ENCODE peak calls at places on chromosomes 12 and 14, in five cellular contexts. K, M, C, S and E are unnamed samples. For H3K9me3, the result is how much of the 10 kb centered on the place peaks cover.

GRCh38 chr12:15931590-15932053 is 20.5 kb downstream of the DERA start:
- DNase-seq in K (peak), M (peak), C (peak), S (no peak), E (no peak)

GRCh38 chr12:124032265-124032886 is 59.4 kb downstream of the ZNF664 start:
- DNase-seq in K (peak), M (no peak), C (peak), S (peak), E (peak)

GRCh38 chr14:104665663-104666522 is 23.5 kb upstream of the INF2 start:
- DNase-seq in K (no peak), M (no peak), C (peak), S (no peak), E (peak)

GRCh38 chr12:102513739-102514138 is 33.4 kb upstream of the IGF1 start:
- DNase-seq in K (no peak), M (no peak), C (no peak), S (no peak), E (no peak)

GRCh38 chr12:67710582-67710981 is 62.0 kb downstream of the DYRK2 start:
- DNase-seq in K (no peak), M (peak), C (peak), S (no peak), E (peak)

GRCh38 chr14:24513009-24513408 is 4.9 kb upstream of the CMA1 start:
- DNase-seq in K (peak), M (no peak), C (no peak), S (no peak), E (no peak)

GRCh38 chr12:6494351-6494743 is 445 bp downstream of the NCAPD2 start:
- DNase-seq in K (no peak), M (no peak), C (no peak), S (peak), E (no peak)

GRCh38 chr12:54421873-54422250 is 2.8 kb upstream of the ITGA5 start:
- DNase-seq in K (no peak), M (no peak), C (no peak), S (no peak), E (no peak)

GRCh38 chr12:80187660-80188090 is 88.3 kb downstream of the OTOGL start:
- DNase-seq in K (no peak), M (peak), C (no peak), S (no peak), E (no peak)

GRCh38 chr12:89461649-89462612 is 62.7 kb downstream of the GALNT4 start:
- DNase-seq in K (peak), M (no peak), C (peak), S (peak), E (peak)

GRCh38 chr12:91139981-91140659 is 28.8 kb upstream of the LUM start:
- DNase-seq in K (no peak), M (no peak), C (no peak), S (no peak), E (no peak)

DNA sequence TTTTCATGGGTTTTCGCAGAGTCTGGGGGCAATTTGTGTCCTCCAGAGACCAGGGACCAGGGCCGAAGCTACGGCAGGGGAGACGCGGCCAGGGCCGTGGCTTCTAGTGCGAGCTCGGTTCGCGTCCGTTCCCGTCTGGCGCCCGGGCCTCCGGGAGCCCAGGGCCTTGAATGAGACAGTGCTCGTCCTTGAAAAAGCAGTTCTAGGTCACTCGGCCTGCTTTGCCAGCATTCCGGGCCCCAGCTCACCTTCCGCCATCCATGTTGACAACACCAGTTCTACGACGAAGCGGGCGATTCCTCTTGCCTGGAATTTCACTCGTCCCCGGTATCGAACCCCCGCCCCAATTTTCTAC is 4.5 kb downstream of the OR10AD1 start:
- DNase-seq in K (peak), M (no peak), C (no peak), S (peak), E (no peak)
- TF ChIP-seq USF2 in K (no peak), M (no peak), C (no peak), S (no peak), E (no peak)

DNA sequence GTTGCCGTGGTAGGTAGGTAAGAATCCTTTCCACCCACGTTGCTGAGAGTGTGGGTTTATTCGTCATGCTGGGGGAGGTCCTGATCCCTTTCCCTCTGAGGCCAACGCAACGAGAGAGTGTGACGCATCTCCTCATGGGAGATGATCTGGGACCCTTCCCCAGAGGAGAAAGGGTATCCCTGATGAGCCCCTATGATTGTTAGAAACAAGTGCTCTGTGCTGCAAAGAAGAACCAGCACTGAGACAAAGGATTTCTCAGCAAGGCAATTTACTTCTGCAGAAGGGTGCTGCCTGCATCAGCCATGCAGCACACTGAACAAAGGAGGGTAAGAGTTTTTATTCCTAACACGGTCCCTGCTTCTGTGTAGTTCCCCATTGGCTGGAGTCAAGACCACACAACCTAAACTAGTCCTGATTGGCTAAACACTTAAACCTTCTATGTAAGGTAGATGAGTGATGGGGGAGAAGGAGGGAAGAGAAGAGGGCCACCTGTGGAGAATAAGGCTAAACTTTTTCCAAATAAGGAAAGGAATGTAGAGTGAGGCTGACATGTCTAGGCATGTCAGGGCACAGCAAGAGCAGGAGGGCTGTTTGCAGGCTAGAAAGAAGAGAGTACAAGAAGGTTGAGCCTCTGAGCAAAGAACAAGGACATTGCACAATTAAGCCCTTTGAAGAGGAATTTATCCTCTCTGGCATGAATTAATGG is 21.3 kb downstream of the CLEC2A start:
- DNase-seq in K (no peak), M (no peak), C (no peak), S (no peak), E (peak)
- H3K9me3 ChIP-seq in K (under half), M (under half), C (under half), S (under half), E (under half)

DNA sequence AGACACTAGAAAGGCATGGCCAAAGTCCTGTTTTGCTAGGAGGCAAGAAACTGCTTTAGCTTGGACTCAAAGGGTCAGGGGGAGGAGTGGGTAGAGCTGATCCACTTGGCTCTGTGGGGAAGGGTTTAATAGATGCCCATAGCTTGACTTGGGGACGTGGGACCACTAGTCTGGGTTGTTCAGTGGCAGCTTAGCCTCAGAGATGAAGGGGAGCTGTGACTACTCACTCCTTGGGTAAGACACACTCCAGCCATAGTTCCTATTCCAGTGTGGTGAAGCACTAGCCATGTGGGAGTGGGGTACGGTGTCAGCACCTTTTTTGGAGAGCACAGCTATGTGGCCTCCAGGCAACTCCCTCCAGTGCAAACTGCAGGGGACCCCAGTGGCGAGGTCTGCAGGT is 257.3 kb downstream of the TMEM121 start:
- DNase-seq in K (no peak), M (no peak), C (no peak), S (no peak), E (no peak)
- TF ChIP-seq REST in K (no peak), M (no peak), C (no peak), S (no peak), E (no peak)

DNA sequence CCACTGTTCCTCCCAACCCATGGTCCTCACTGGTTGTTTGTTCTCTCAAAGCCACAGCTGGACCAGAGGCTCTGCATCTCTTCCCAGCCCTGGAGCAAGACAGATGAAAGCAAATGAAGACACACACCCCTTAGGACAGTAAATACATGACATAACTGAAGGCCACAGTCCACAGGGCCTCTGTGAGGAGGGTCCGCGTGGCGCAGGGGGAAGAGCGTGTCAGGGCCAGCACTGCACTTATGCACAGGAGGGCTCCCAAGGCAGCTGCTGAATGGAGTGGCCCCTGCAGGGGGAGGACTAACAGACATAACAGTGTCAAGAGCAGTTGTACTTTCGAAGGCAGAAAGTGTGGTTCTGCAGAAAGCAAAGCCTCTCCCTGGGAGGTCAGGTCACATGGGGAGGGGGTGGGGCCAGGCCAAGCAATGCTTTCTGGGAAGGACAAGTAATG is 79.9 kb downstream of the CHGA start:
- DNase-seq in K (no peak), M (no peak), C (peak), S (no peak), E (no peak)
- TF ChIP-seq USF2 in K (peak), M (no peak), C (no peak), S (no peak), E (no peak)

DNA sequence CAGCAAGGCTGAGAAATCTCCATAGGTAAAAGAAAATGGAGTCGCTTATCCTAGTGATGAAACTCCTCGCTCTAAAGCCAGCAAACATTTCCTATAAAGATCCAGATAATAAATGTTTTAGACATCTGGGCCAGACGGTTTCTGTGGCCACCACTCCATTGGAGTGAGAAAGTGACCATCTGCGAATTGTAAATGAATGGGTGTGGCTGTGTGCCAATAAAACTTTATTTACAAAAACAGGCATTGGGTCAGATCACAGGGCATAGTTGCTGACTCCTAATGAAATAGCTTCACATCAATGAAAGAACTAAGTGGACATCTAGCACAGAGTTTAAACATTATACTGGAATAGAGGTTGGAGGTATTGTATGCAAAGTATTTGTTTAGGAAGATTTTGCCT is 15.7 kb upstream of the FZD10 start:
- DNase-seq in K (no peak), M (no peak), C (no peak), S (no peak), E (no peak)
- H3K9me3 ChIP-seq in K (under half), M (under half), C (under half), S (under half), E (under half)